ENCODE peak calls at places on chromosomes 3 and 15, in nine cellular contexts. One of them, this sample, is unnamed.

GRCh38 chr3:4417449-4417848 is 49.6 kb downstream of the SUMF1 start:
- DNase-seq in stimulated activated CD4-positive, alpha-beta T cell treated with anti-CD3 and anti-CD28 coated beads, Interleukin-12 subunit alpha, Interleukin-12 subunit beta, amount 100 ng/mL, for 24 hours: no peak
- DNase-seq in iPS DF 19.7: no peak
- DNase-seq in iPS-NIHi11: no peak
- DNase-seq in epithelial cell of esophagus: peak; percentile 46
- DNase-seq in SW 1271: no peak
- DNase-seq in CD4-positive, alpha-beta memory T cell: no peak
- DNase-seq in GM12891: no peak
- DNase-seq in GM12865: no peak
- DNase-seq in this sample: no peak

GRCh38 chr15:60993948-60994347 is 235.2 kb downstream of the RORA start:
- DNase-seq in GM12865: no peak
- DNase-seq in iPS DF 19.7: no peak
- DNase-seq in epithelial cell of esophagus: no peak
- DNase-seq in stimulated activated CD4-positive, alpha-beta T cell treated with anti-CD3 and anti-CD28 coated beads, Interleukin-12 subunit alpha, Interleukin-12 subunit beta, amount 100 ng/mL, for 24 hours: no peak
- DNase-seq in CD4-positive, alpha-beta memory T cell: no peak
- DNase-seq in SW 1271: no peak
- DNase-seq in iPS-NIHi11: no peak
- DNase-seq in GM12891: no peak
- DNase-seq in this sample: no peak

GRCh38 chr3:111812680-111813079 is 46.4 kb upstream of the PHLDB2 start:
- DNase-seq in CD4-positive, alpha-beta memory T cell: no peak
- DNase-seq in iPS-NIHi11: no peak
- DNase-seq in epithelial cell of esophagus: no peak
- DNase-seq in iPS DF 19.7: no peak
- DNase-seq in GM12865: no peak
- DNase-seq in GM12891: no peak
- DNase-seq in stimulated activated CD4-positive, alpha-beta T cell treated with anti-CD3 and anti-CD28 coated beads, Interleukin-12 subunit alpha, Interleukin-12 subunit beta, amount 100 ng/mL, for 24 hours: no peak
- DNase-seq in SW 1271: no peak
- DNase-seq in this sample: no peak

GRCh38 chr3:173730391-173730790 is 332.8 kb downstream of the NLGN1 start:
- DNase-seq in epithelial cell of esophagus: no peak
- DNase-seq in iPS-NIHi11: no peak
- DNase-seq in CD4-positive, alpha-beta memory T cell: no peak
- DNase-seq in GM12865: no peak
- DNase-seq in SW 1271: no peak
- DNase-seq in stimulated activated CD4-positive, alpha-beta T cell treated with anti-CD3 and anti-CD28 coated beads, Interleukin-12 subunit alpha, Interleukin-12 subunit beta, amount 100 ng/mL, for 24 hours: no peak
- DNase-seq in GM12891: no peak
- DNase-seq in iPS DF 19.7: no peak
- DNase-seq in this sample: no peak

GRCh38 chr3:187831125-187832051 is 86.1 kb upstream of the BCL6 start:
- DNase-seq in SW 1271: no peak
- DNase-seq in iPS-NIHi11: no peak
- DNase-seq in GM12865: no peak
- DNase-seq in epithelial cell of esophagus: no peak
- DNase-seq in GM12891: no peak
- DNase-seq in iPS DF 19.7: no peak
- DNase-seq in stimulated activated CD4-positive, alpha-beta T cell treated with anti-CD3 and anti-CD28 coated beads, Interleukin-12 subunit alpha, Interleukin-12 subunit beta, amount 100 ng/mL, for 24 hours: no peak
- DNase-seq in CD4-positive, alpha-beta memory T cell: no peak
- DNase-seq in this sample: no peak

GRCh38 chr15:66270932-66271331 is 17.4 kb upstream of the MEGF11 start:
- DNase-seq in GM12891: no peak
- DNase-seq in epithelial cell of esophagus: no peak
- DNase-seq in stimulated activated CD4-positive, alpha-beta T cell treated with anti-CD3 and anti-CD28 coated beads, Interleukin-12 subunit alpha, Interleukin-12 subunit beta, amount 100 ng/mL, for 24 hours: no peak
- DNase-seq in SW 1271: no peak
- DNase-seq in iPS DF 19.7: no peak
- DNase-seq in iPS-NIHi11: no peak
- DNase-seq in CD4-positive, alpha-beta memory T cell: no peak
- DNase-seq in GM12865: no peak
- DNase-seq in this sample: no peak

GRCh38 chr15:70347766-70348558 is 250.2 kb upstream of the TLE3 start:
- DNase-seq in epithelial cell of esophagus: no peak
- DNase-seq in iPS-NIHi11: no peak
- DNase-seq in stimulated activated CD4-positive, alpha-beta T cell treated with anti-CD3 and anti-CD28 coated beads, Interleukin-12 subunit alpha, Interleukin-12 subunit beta, amount 100 ng/mL, for 24 hours: no peak
- DNase-seq in GM12865: no peak
- DNase-seq in CD4-positive, alpha-beta memory T cell: no peak
- DNase-seq in GM12891: no peak
- DNase-seq in iPS DF 19.7: no peak
- DNase-seq in SW 1271: no peak
- DNase-seq in this sample: no peak

GRCh38 chr15:71337197-71337845 is 222.1 kb downstream of the THSD4 start:
- DNase-seq in epithelial cell of esophagus: peak; percentile 98
- DNase-seq in iPS DF 19.7: peak; percentile 71
- DNase-seq in SW 1271: no peak
- DNase-seq in iPS-NIHi11: peak; percentile 59
- DNase-seq in GM12865: no peak
- DNase-seq in CD4-positive, alpha-beta memory T cell: no peak
- DNase-seq in GM12891: no peak
- DNase-seq in stimulated activated CD4-positive, alpha-beta T cell treated with anti-CD3 and anti-CD28 coated beads, Interleukin-12 subunit alpha, Interleukin-12 subunit beta, amount 100 ng/mL, for 24 hours: no peak
- DNase-seq in this sample: peak; percentile 19

GRCh38 chr3:155428558-155428957 is 135.1 kb upstream of the STRIT1 start:
- DNase-seq in SW 1271: no peak
- DNase-seq in iPS DF 19.7: no peak
- DNase-seq in stimulated activated CD4-positive, alpha-beta T cell treated with anti-CD3 and anti-CD28 coated beads, Interleukin-12 subunit alpha, Interleukin-12 subunit beta, amount 100 ng/mL, for 24 hours: no peak
- DNase-seq in CD4-positive, alpha-beta memory T cell: no peak
- DNase-seq in iPS-NIHi11: no peak
- DNase-seq in GM12865: no peak
- DNase-seq in GM12891: no peak
- DNase-seq in epithelial cell of esophagus: peak; percentile 37
- DNase-seq in this sample: no peak

GRCh38 chr3:48403533-48404439 is 26.1 kb downstream of the PLXNB1 start:
- DNase-seq in SW 1271: no peak
- DNase-seq in GM12891: no peak
- DNase-seq in iPS DF 19.7: no peak
- DNase-seq in epithelial cell of esophagus: no peak
- DNase-seq in iPS-NIHi11: no peak
- DNase-seq in GM12865: no peak
- DNase-seq in stimulated activated CD4-positive, alpha-beta T cell treated with anti-CD3 and anti-CD28 coated beads, Interleukin-12 subunit alpha, Interleukin-12 subunit beta, amount 100 ng/mL, for 24 hours: no peak
- DNase-seq in CD4-positive, alpha-beta memory T cell: no peak
- DNase-seq in this sample: no peak

GRCh38 chr3:128282392-128283196 is 129.3 kb downstream of the EEFSEC start:
- DNase-seq in SW 1271: no peak
- DNase-seq in CD4-positive, alpha-beta memory T cell: no peak
- DNase-seq in iPS DF 19.7: no peak
- DNase-seq in epithelial cell of esophagus: peak; percentile 10
- DNase-seq in GM12865: no peak
- DNase-seq in stimulated activated CD4-positive, alpha-beta T cell treated with anti-CD3 and anti-CD28 coated beads, Interleukin-12 subunit alpha, Interleukin-12 subunit beta, amount 100 ng/mL, for 24 hours: no peak
- DNase-seq in iPS-NIHi11: no peak
- DNase-seq in GM12891: no peak
- DNase-seq in this sample: no peak

GRCh38 chr15:41520636-41521035 is 7.0 kb upstream of the LTK start:
- DNase-seq in iPS-NIHi11: no peak
- DNase-seq in CD4-positive, alpha-beta memory T cell: no peak
- DNase-seq in iPS DF 19.7: no peak
- DNase-seq in epithelial cell of esophagus: no peak
- DNase-seq in GM12865: no peak
- DNase-seq in SW 1271: no peak
- DNase-seq in GM12891: no peak
- DNase-seq in stimulated activated CD4-positive, alpha-beta T cell treated with anti-CD3 and anti-CD28 coated beads, Interleukin-12 subunit alpha, Interleukin-12 subunit beta, amount 100 ng/mL, for 24 hours: no peak
- DNase-seq in this sample: no peak

GRCh38 chr15:64847016-64847415 is 5.3 kb downstream of the PLEKHO2 start:
- DNase-seq in iPS-NIHi11: no peak
- DNase-seq in iPS DF 19.7: no peak
- DNase-seq in GM12891: no peak
- DNase-seq in stimulated activated CD4-positive, alpha-beta T cell treated with anti-CD3 and anti-CD28 coated beads, Interleukin-12 subunit alpha, Interleukin-12 subunit beta, amount 100 ng/mL, for 24 hours: no peak
- DNase-seq in CD4-positive, alpha-beta memory T cell: no peak
- DNase-seq in GM12865: no peak
- DNase-seq in epithelial cell of esophagus: peak; percentile 71
- DNase-seq in SW 1271: no peak
- DNase-seq in this sample: no peak

GRCh38 chr15:65525622-65526021 is 4.6 kb upstream of the HACD3 start:
- DNase-seq in stimulated activated CD4-positive, alpha-beta T cell treated with anti-CD3 and anti-CD28 coated beads, Interleukin-12 subunit alpha, Interleukin-12 subunit beta, amount 100 ng/mL, for 24 hours: no peak
- DNase-seq in SW 1271: no peak
- DNase-seq in GM12865: no peak
- DNase-seq in GM12891: no peak
- DNase-seq in epithelial cell of esophagus: peak; percentile 58
- DNase-seq in iPS-NIHi11: no peak
- DNase-seq in iPS DF 19.7: no peak
- DNase-seq in CD4-positive, alpha-beta memory T cell: no peak
- DNase-seq in this sample: no peak

GRCh38 chr3:124498891-124499290 is 231.4 kb upstream of the UMPS start:
- DNase-seq in GM12865: no peak
- DNase-seq in stimulated activated CD4-positive, alpha-beta T cell treated with anti-CD3 and anti-CD28 coated beads, Interleukin-12 subunit alpha, Interleukin-12 subunit beta, amount 100 ng/mL, for 24 hours: no peak
- DNase-seq in epithelial cell of esophagus: peak; percentile 46
- DNase-seq in GM12891: no peak
- DNase-seq in iPS-NIHi11: no peak
- DNase-seq in CD4-positive, alpha-beta memory T cell: no peak
- DNase-seq in iPS DF 19.7: no peak
- DNase-seq in SW 1271: no peak
- DNase-seq in this sample: no peak

GRCh38 chr3:178001670-178002101 is 534.5 kb upstream of the KCNMB2 start:
- DNase-seq in stimulated activated CD4-positive, alpha-beta T cell treated with anti-CD3 and anti-CD28 coated beads, Interleukin-12 subunit alpha, Interleukin-12 subunit beta, amount 100 ng/mL, for 24 hours: no peak
- DNase-seq in iPS DF 19.7: no peak
- DNase-seq in CD4-positive, alpha-beta memory T cell: no peak
- DNase-seq in SW 1271: no peak
- DNase-seq in GM12891: no peak
- DNase-seq in iPS-NIHi11: no peak
- DNase-seq in epithelial cell of esophagus: no peak
- DNase-seq in GM12865: peak; percentile 66
- DNase-seq in this sample: no peak

GRCh38 chr3:71129611-71130515 is 453.7 kb downstream of the FOXP1 start:
- DNase-seq in iPS DF 19.7: no peak
- DNase-seq in GM12865: no peak
- DNase-seq in epithelial cell of esophagus: no peak
- DNase-seq in CD4-positive, alpha-beta memory T cell: peak; percentile 63
- DNase-seq in stimulated activated CD4-positive, alpha-beta T cell treated with anti-CD3 and anti-CD28 coated beads, Interleukin-12 subunit alpha, Interleukin-12 subunit beta, amount 100 ng/mL, for 24 hours: no peak
- DNase-seq in GM12891: no peak
- DNase-seq in SW 1271: no peak
- DNase-seq in iPS-NIHi11: no peak
- DNase-seq in this sample: no peak

GRCh38 chr15:85583404-85584390 is 203.3 kb downstream of the AKAP13 start:
- DNase-seq in epithelial cell of esophagus: peak; percentile 88
- DNase-seq in GM12865: peak; percentile 93
- DNase-seq in GM12891: no peak
- DNase-seq in SW 1271: no peak
- DNase-seq in iPS-NIHi11: no peak
- DNase-seq in stimulated activated CD4-positive, alpha-beta T cell treated with anti-CD3 and anti-CD28 coated beads, Interleukin-12 subunit alpha, Interleukin-12 subunit beta, amount 100 ng/mL, for 24 hours: peak; percentile 31
- DNase-seq in iPS DF 19.7: no peak
- DNase-seq in CD4-positive, alpha-beta memory T cell: peak; percentile 24
- DNase-seq in this sample: no peak

GRCh38 chr3:10945683-10946287 is 46.8 kb upstream of the SLC6A1 start:
- DNase-seq in stimulated activated CD4-positive, alpha-beta T cell treated with anti-CD3 and anti-CD28 coated beads, Interleukin-12 subunit alpha, Interleukin-12 subunit beta, amount 100 ng/mL, for 24 hours: peak; percentile 40
- DNase-seq in iPS DF 19.7: peak; percentile 56
- DNase-seq in epithelial cell of esophagus: peak; percentile 57
- DNase-seq in iPS-NIHi11: peak; percentile 93
- DNase-seq in CD4-positive, alpha-beta memory T cell: peak; percentile 8
- DNase-seq in GM12865: peak; percentile 59
- DNase-seq in SW 1271: peak; percentile 15
- DNase-seq in GM12891: peak; percentile 74
- DNase-seq in this sample: peak; percentile 93

GRCh38 chr15:62059108-62059817 is 984 bp downstream of the VPS13C start:
- DNase-seq in stimulated activated CD4-positive, alpha-beta T cell treated with anti-CD3 and anti-CD28 coated beads, Interleukin-12 subunit alpha, Interleukin-12 subunit beta, amount 100 ng/mL, for 24 hours: no peak
- DNase-seq in epithelial cell of esophagus: peak; percentile 16
- DNase-seq in GM12865: peak; percentile 34
- DNase-seq in iPS-NIHi11: no peak
- DNase-seq in CD4-positive, alpha-beta memory T cell: no peak
- DNase-seq in SW 1271: no peak
- DNase-seq in iPS DF 19.7: no peak
- DNase-seq in GM12891: no peak
- DNase-seq in this sample: no peak

GRCh38 chr3:73568371-73568862 is 56.3 kb downstream of the PDZRN3 start:
- DNase-seq in SW 1271: no peak
- DNase-seq in epithelial cell of esophagus: no peak
- DNase-seq in GM12891: no peak
- DNase-seq in iPS DF 19.7: no peak
- DNase-seq in GM12865: peak; percentile 19
- DNase-seq in iPS-NIHi11: no peak
- DNase-seq in CD4-positive, alpha-beta memory T cell: no peak
- DNase-seq in stimulated activated CD4-positive, alpha-beta T cell treated with anti-CD3 and anti-CD28 coated beads, Interleukin-12 subunit alpha, Interleukin-12 subunit beta, amount 100 ng/mL, for 24 hours: no peak
- DNase-seq in this sample: no peak

GRCh38 chr3:38651153-38651789 is 1.8 kb upstream of the SCN5A start:
- DNase-seq in CD4-positive, alpha-beta memory T cell: peak; percentile 64
- DNase-seq in epithelial cell of esophagus: peak; percentile 70
- DNase-seq in iPS-NIHi11: peak; percentile 82
- DNase-seq in iPS DF 19.7: peak; percentile 35
- DNase-seq in GM12891: peak; percentile 66
- DNase-seq in GM12865: peak; percentile 70
- DNase-seq in stimulated activated CD4-positive, alpha-beta T cell treated with anti-CD3 and anti-CD28 coated beads, Interleukin-12 subunit alpha, Interleukin-12 subunit beta, amount 100 ng/mL, for 24 hours: peak; percentile 67
- DNase-seq in SW 1271: peak; percentile 17
- DNase-seq in this sample: peak; percentile 83

GRCh38 chr3:29889230-29889629 is 608.4 kb downstream of the RBMS3 start:
- DNase-seq in iPS-NIHi11: no peak
- DNase-seq in GM12865: no peak
- DNase-seq in GM12891: no peak
- DNase-seq in iPS DF 19.7: no peak
- DNase-seq in SW 1271: no peak
- DNase-seq in CD4-positive, alpha-beta memory T cell: no peak
- DNase-seq in epithelial cell of esophagus: peak; percentile 3
- DNase-seq in stimulated activated CD4-positive, alpha-beta T cell treated with anti-CD3 and anti-CD28 coated beads, Interleukin-12 subunit alpha, Interleukin-12 subunit beta, amount 100 ng/mL, for 24 hours: no peak
- DNase-seq in this sample: no peak

GRCh38 chr3:46314517-46314916 is 39.4 kb upstream of the CCR2 start:
- DNase-seq in CD4-positive, alpha-beta memory T cell: no peak
- DNase-seq in epithelial cell of esophagus: no peak
- DNase-seq in GM12891: no peak
- DNase-seq in GM12865: peak; percentile 55
- DNase-seq in iPS DF 19.7: no peak
- DNase-seq in SW 1271: no peak
- DNase-seq in iPS-NIHi11: no peak
- DNase-seq in stimulated activated CD4-positive, alpha-beta T cell treated with anti-CD3 and anti-CD28 coated beads, Interleukin-12 subunit alpha, Interleukin-12 subunit beta, amount 100 ng/mL, for 24 hours: no peak
- DNase-seq in this sample: no peak

GRCh38 chr15:79071901-79072300 is 18.7 kb downstream of the RASGRF1 start:
- DNase-seq in iPS-NIHi11: no peak
- DNase-seq in SW 1271: no peak
- DNase-seq in GM12891: no peak
- DNase-seq in CD4-positive, alpha-beta memory T cell: no peak
- DNase-seq in iPS DF 19.7: no peak
- DNase-seq in GM12865: no peak
- DNase-seq in epithelial cell of esophagus: peak; percentile 8
- DNase-seq in stimulated activated CD4-positive, alpha-beta T cell treated with anti-CD3 and anti-CD28 coated beads, Interleukin-12 subunit alpha, Interleukin-12 subunit beta, amount 100 ng/mL, for 24 hours: no peak
- DNase-seq in this sample: no peak

GRCh38 chr3:155088705-155089380 is 8.7 kb downstream of the MME start:
- DNase-seq in iPS DF 19.7: no peak
- DNase-seq in iPS-NIHi11: no peak
- DNase-seq in GM12891: no peak
- DNase-seq in epithelial cell of esophagus: no peak
- DNase-seq in GM12865: no peak
- DNase-seq in stimulated activated CD4-positive, alpha-beta T cell treated with anti-CD3 and anti-CD28 coated beads, Interleukin-12 subunit alpha, Interleukin-12 subunit beta, amount 100 ng/mL, for 24 hours: no peak
- DNase-seq in CD4-positive, alpha-beta memory T cell: no peak
- DNase-seq in SW 1271: no peak
- DNase-seq in this sample: no peak

GRCh38 chr3:141489184-141489583 is 2.4 kb downstream of the RASA2 start:
- DNase-seq in GM12891: no peak
- DNase-seq in iPS-NIHi11: no peak
- DNase-seq in SW 1271: no peak
- DNase-seq in stimulated activated CD4-positive, alpha-beta T cell treated with anti-CD3 and anti-CD28 coated beads, Interleukin-12 subunit alpha, Interleukin-12 subunit beta, amount 100 ng/mL, for 24 hours: no peak
- DNase-seq in CD4-positive, alpha-beta memory T cell: no peak
- DNase-seq in GM12865: peak; percentile 66
- DNase-seq in iPS DF 19.7: no peak
- DNase-seq in epithelial cell of esophagus: no peak
- DNase-seq in this sample: no peak

GRCh38 chr3:129161860-129162271 is 1.0 kb upstream of the ISY1 start:
- DNase-seq in SW 1271: no peak
- DNase-seq in GM12865: peak; percentile 40
- DNase-seq in iPS-NIHi11: peak; percentile 19
- DNase-seq in iPS DF 19.7: no peak
- DNase-seq in epithelial cell of esophagus: peak; percentile 38
- DNase-seq in GM12891: no peak
- DNase-seq in CD4-positive, alpha-beta memory T cell: no peak
- DNase-seq in stimulated activated CD4-positive, alpha-beta T cell treated with anti-CD3 and anti-CD28 coated beads, Interleukin-12 subunit alpha, Interleukin-12 subunit beta, amount 100 ng/mL, for 24 hours: no peak
- DNase-seq in this sample: no peak

GRCh38 chr3:107627962-107628542 is 105.3 kb downstream of the BBX start:
- DNase-seq in GM12891: no peak
- DNase-seq in GM12865: no peak
- DNase-seq in epithelial cell of esophagus: no peak
- DNase-seq in stimulated activated CD4-positive, alpha-beta T cell treated with anti-CD3 and anti-CD28 coated beads, Interleukin-12 subunit alpha, Interleukin-12 subunit beta, amount 100 ng/mL, for 24 hours: no peak
- DNase-seq in iPS-NIHi11: no peak
- DNase-seq in CD4-positive, alpha-beta memory T cell: no peak
- DNase-seq in SW 1271: no peak
- DNase-seq in iPS DF 19.7: no peak
- DNase-seq in this sample: no peak

GRCh38 chr3:196178993-196179379 is 32.2 kb downstream of the ZDHHC19 start:
- DNase-seq in stimulated activated CD4-positive, alpha-beta T cell treated with anti-CD3 and anti-CD28 coated beads, Interleukin-12 subunit alpha, Interleukin-12 subunit beta, amount 100 ng/mL, for 24 hours: no peak
- DNase-seq in GM12865: no peak
- DNase-seq in SW 1271: no peak
- DNase-seq in iPS DF 19.7: no peak
- DNase-seq in GM12891: no peak
- DNase-seq in iPS-NIHi11: no peak
- DNase-seq in CD4-positive, alpha-beta memory T cell: no peak
- DNase-seq in epithelial cell of esophagus: no peak
- DNase-seq in this sample: no peak

GRCh38 chr3:39970982-39971381 is 161.6 kb downstream of the MYRIP start:
- DNase-seq in GM12865: no peak
- DNase-seq in iPS DF 19.7: no peak
- DNase-seq in epithelial cell of esophagus: no peak
- DNase-seq in GM12891: no peak
- DNase-seq in CD4-positive, alpha-beta memory T cell: no peak
- DNase-seq in SW 1271: no peak
- DNase-seq in stimulated activated CD4-positive, alpha-beta T cell treated with anti-CD3 and anti-CD28 coated beads, Interleukin-12 subunit alpha, Interleukin-12 subunit beta, amount 100 ng/mL, for 24 hours: no peak
- DNase-seq in iPS-NIHi11: no peak
- DNase-seq in this sample: no peak